ENCODE peak calls at places on chromosome 3, in seven cellular contexts. R is astrocyte of the hippocampus; N is germinal center; U is stomach; J is activated CD4-positive, alpha-beta T cell treated with anti-CD3 and anti-CD28 coated beads, Interleukin-2, amount 10 ng/mL, durations not matched to agents 7 days and 5 days; W is type B pancreatic cell; O is DMS 273 treated with DMSO at 0.1 percent for 48 hours. Y is an unnamed sample.

GRCh38 chr3:12967751-12968209 is 105.4 kb downstream of the IQSEC1 start:
- DNase-seq in R (peak; percentile 95), N (peak; percentile 100), U (peak; percentile 92), J (peak; percentile 86), W (peak; percentile 92), O (no peak), Y (peak; percentile 57)

GRCh38 chr3:32969656-32970055 is 18.2 kb downstream of the CCR4 start:
- DNase-seq in R (peak; percentile 21), N (no peak), U (no peak), J (no peak), W (no peak), O (no peak), Y (peak; percentile 14)

GRCh38 chr3:65190111-65190510 is 502.3 kb upstream of the ADAMTS9 start:
- DNase-seq in R (no peak), N (no peak), U (no peak), J (no peak), W (no peak), O (no peak), Y (no peak)

GRCh38 chr3:155320934-155321333 is 27.5 kb upstream of the STRIT1 start:
- DNase-seq in R (no peak), N (no peak), U (no peak), J (no peak), W (no peak), O (no peak), Y (peak; percentile 23)

GRCh38 chr3:190554197-190554596 is 40.3 kb downstream of the IL1RAP start:
- DNase-seq in R (no peak), N (no peak), U (no peak), J (no peak), W (no peak), O (no peak), Y (no peak)

GRCh38 chr3:175088981-175089380 is 229.8 kb downstream of the NAALADL2 start:
- DNase-seq in R (no peak), N (no peak), U (no peak), J (no peak), W (no peak), O (no peak), Y (no peak)

GRCh38 chr3:122024800-122025199 is 2.8 kb upstream of the ILDR1 start:
- DNase-seq in R (no peak), N (no peak), U (no peak), J (no peak), W (no peak), O (no peak), Y (no peak)

GRCh38 chr3:131036200-131036816 is 9.6 kb downstream of the NEK11 start:
- DNase-seq in R (peak; percentile 69), N (no peak), U (no peak), J (no peak), W (no peak), O (no peak), Y (peak; percentile 28)

GRCh38 chr3:52831500-52832301 is 1.2 kb upstream of the ITIH4 start:
- DNase-seq in R (peak; percentile 91), N (no peak), U (peak; percentile 31), J (no peak), W (no peak), O (peak; percentile 55), Y (peak; percentile 79)

GRCh38 chr3:187880438-187880837 is 135.2 kb upstream of the BCL6 start:
- DNase-seq in R (no peak), N (no peak), U (no peak), J (no peak), W (no peak), O (no peak), Y (peak; percentile 26)

GRCh38 chr3:55633333-55633732 is 146.2 kb upstream of the WNT5A start:
- DNase-seq in R (no peak), N (no peak), U (no peak), J (no peak), W (no peak), O (no peak), Y (no peak)

GRCh38 chr3:125582707-125583106 is 12.6 kb downstream of the OSBPL11 start:
- DNase-seq in R (peak; percentile 16), N (no peak), U (no peak), J (peak; percentile 20), W (no peak), O (no peak), Y (no peak)

GRCh38 chr3:183252973-183253363 is at the start of gene B3GNT5:
- DNase-seq in R (no peak), N (no peak), U (peak; percentile 86), J (peak; percentile 30), W (no peak), O (no peak), Y (peak; percentile 53)

GRCh38 chr3:49668414-49668797 is 5.7 kb upstream of the APEH start:
- DNase-seq in R (peak; percentile 25), N (no peak), U (no peak), J (no peak), W (no peak), O (no peak), Y (peak; percentile 63)

GRCh38 chr3:17942856-17943255 is 200.4 kb upstream of the TBC1D5 start:
- DNase-seq in R (peak; percentile 28), N (no peak), U (no peak), J (no peak), W (no peak), O (no peak), Y (peak; percentile 7)

GRCh38 chr3:172560026-172560425 is 36.8 kb upstream of the TNFSF10 start:
- DNase-seq in R (no peak), N (no peak), U (no peak), J (no peak), W (no peak), O (no peak), Y (peak; percentile 89)

GRCh38 chr3:43268636-43269035 is 17.7 kb upstream of the SNRK start:
- DNase-seq in R (no peak), N (no peak), U (no peak), J (no peak), W (no peak), O (no peak), Y (no peak)

GRCh38 chr3:119859728-119860127 is 77.8 kb downstream of the NR1I2 start:
- DNase-seq in R (no peak), N (no peak), U (no peak), J (no peak), W (no peak), O (no peak), Y (no peak)

GRCh38 chr3:37668831-37669610 is 192.7 kb upstream of the CTDSPL start:
- DNase-seq in R (peak; percentile 34), N (no peak), U (peak; percentile 71), J (no peak), W (no peak), O (no peak), Y (peak; percentile 19)

GRCh38 chr3:112391648-112392047 is 58.7 kb downstream of the CD200 start:
- DNase-seq in R (no peak), N (no peak), U (no peak), J (no peak), W (no peak), O (no peak), Y (no peak)

GRCh38 chr3:32406481-32407408 is 15.1 kb downstream of the CMTM7 start:
- DNase-seq in R (peak; percentile 41), N (no peak), U (peak; percentile 39), J (no peak), W (no peak), O (peak; percentile 29), Y (no peak)

GRCh38 chr3:103085465-103085864 is 650.6 kb downstream of the ZPLD1 start:
- DNase-seq in R (peak; percentile 50), N (no peak), U (no peak), J (no peak), W (no peak), O (no peak), Y (peak; percentile 100)

GRCh38 chr3:139358857-139359562 is 15.2 kb downstream of the MRPS22 start:
- DNase-seq in R (peak; percentile 13), N (no peak), U (no peak), J (no peak), W (no peak), O (no peak), Y (peak; percentile 72)

GRCh38 chr3:73571238-73571741 is 53.5 kb downstream of the PDZRN3 start:
- DNase-seq in R (no peak), N (no peak), U (no peak), J (no peak), W (no peak), O (no peak), Y (no peak)

GRCh38 chr3:179196098-179196497 is 47.9 kb downstream of the PIK3CA start:
- DNase-seq in R (peak; percentile 81), N (peak; percentile 4), U (no peak), J (peak; percentile 61), W (no peak), O (no peak), Y (peak; percentile 63)

GRCh38 chr3:185685231-185686035 is 99.3 kb downstream of the SENP2 start:
- DNase-seq in R (no peak), N (no peak), U (no peak), J (no peak), W (no peak), O (no peak), Y (no peak)

GRCh38 chr3:141544697-141545096 is 57.9 kb downstream of the RASA2 start:
- DNase-seq in R (no peak), N (no peak), U (no peak), J (peak; percentile 35), W (no peak), O (no peak), Y (no peak)

GRCh38 chr3:143600762-143601161 is 247.5 kb downstream of the SLC9A9 start:
- DNase-seq in R (no peak), N (no peak), U (no peak), J (no peak), W (no peak), O (no peak), Y (no peak)

Y was measured in renal cortical epithelial cell.